ENCODE peak calls at places on chromosomes 11 and 22, in six cellular contexts. G is T-helper 1 cell; W is iris pigment epithelial cell; F is posterior vena cava; E is DMS153; C is activated CD4-positive, alpha-beta T cell treated with anti-CD3 and anti-CD28 coated beads, Interleukin-2, amount 10 ng/mL, durations not matched to agents 7 days and 5 days. O is an unnamed sample.

GRCh38 chr22:26004477-26004876 is 164.8 kb upstream of the SEZ6L start:
- DNase-seq in G (no peak), W (no peak), F (no peak), E (no peak), C (no peak), O (no peak)

GRCh38 chr11:123159146-123159857 is 35.7 kb downstream of the CLMP start:
- DNase-seq in G (no peak), W (peak), F (no peak), E (no peak), C (no peak), O (no peak)

GRCh38 chr11:96263361-96263763 is 79.6 kb downstream of the MAML2 start:
- DNase-seq in G (no peak), W (peak), F (no peak), E (no peak), C (no peak), O (peak)

GRCh38 chr11:69644962-69645675 is 4.2 kb downstream of the CCND1 start:
- DNase-seq in G (no peak), W (no peak), F (peak), E (no peak), C (no peak), O (no peak)

GRCh38 chr11:113663567-113663966 is 42.5 kb downstream of the TMPRSS5 start:
- DNase-seq in G (no peak), W (peak), F (no peak), E (no peak), C (no peak), O (no peak)

GRCh38 chr22:22075382-22076163 is 93.0 kb upstream of the TOP3B start:
- DNase-seq in G (no peak), W (no peak), F (no peak), E (no peak), C (no peak), O (no peak)

GRCh38 chr11:94469416-94469815 is 24.2 kb downstream of the MRE11 start:
- DNase-seq in G (peak), W (no peak), F (no peak), E (no peak), C (no peak), O (no peak)

GRCh38 chr11:47216141-47216798 is 1.5 kb downstream of the DDB2 start:
- DNase-seq in G (peak), W (peak), F (no peak), E (peak), C (peak), O (peak)

GRCh38 chr11:19419813-19420212 is 179.1 kb upstream of the E2F8 start:
- DNase-seq in G (no peak), W (peak), F (no peak), E (no peak), C (no peak), O (no peak)

GRCh38 chr22:19879996-19880785 is 25.5 kb upstream of the GNB1L start:
- DNase-seq in G (no peak), W (no peak), F (peak), E (no peak), C (no peak), O (no peak)

GRCh38 chr22:26956346-26956745 is 299.0 kb downstream of the MIAT start:
- DNase-seq in G (no peak), W (no peak), F (no peak), E (peak), C (no peak), O (no peak)

GRCh38 chr22:42906605-42907338 is 49.7 kb upstream of the ARFGAP3 start:
- DNase-seq in G (no peak), W (no peak), F (peak), E (no peak), C (no peak), O (peak)

GRCh38 chr11:88507771-88508557 is 170.4 kb upstream of the CTSC start:
- DNase-seq in G (no peak), W (no peak), F (no peak), E (no peak), C (no peak), O (peak)

GRCh38 chr11:85745626-85746025 is 59.6 kb upstream of the CCDC89 start:
- DNase-seq in G (no peak), W (no peak), F (no peak), E (no peak), C (no peak), O (no peak)

GRCh38 chr11:69229521-69229920 is 64.4 kb upstream of the MYEOV start:
- DNase-seq in G (no peak), W (no peak), F (peak), E (no peak), C (no peak), O (no peak)

GRCh38 chr11:724063-724732 is 18.2 kb downstream of the EPS8L2 start:
- DNase-seq in G (no peak), W (no peak), F (no peak), E (no peak), C (no peak), O (no peak)

GRCh38 chr11:64742940-64743590 is 877 bp downstream of the RASGRP2 start:
- DNase-seq in G (peak), W (peak), F (peak), E (no peak), C (peak), O (peak)

GRCh38 chr11:12008790-12009616 is 577 bp upstream of the DKK3 start:
- DNase-seq in G (no peak), W (peak), F (no peak), E (no peak), C (no peak), O (peak)

GRCh38 chr11:45079943-45080719 is 66.3 kb upstream of the PRDM11 start:
- DNase-seq in G (peak), W (no peak), F (no peak), E (no peak), C (peak), O (no peak)

GRCh38 chr11:78798567-78799170 is 224.0 kb upstream of the NARS2 start:
- DNase-seq in G (peak), W (peak), F (peak), E (no peak), C (peak), O (peak)

GRCh38 chr11:2380807-2381350 is 3.8 kb downstream of the CD81 start:
- DNase-seq in G (no peak), W (no peak), F (peak), E (no peak), C (no peak), O (peak)

GRCh38 chr22:38462960-38463784 is 4.7 kb upstream of the KDELR3 start:
- DNase-seq in G (no peak), W (peak), F (peak), E (no peak), C (no peak), O (no peak)

GRCh38 chr11:133552938-133553337 is 20.6 kb upstream of the OPCML start:
- DNase-seq in G (no peak), W (no peak), F (no peak), E (no peak), C (no peak), O (no peak)

GRCh38 chr22:23104109-23104971 is 34.0 kb downstream of the GNAZ start:
- DNase-seq in G (no peak), W (no peak), F (no peak), E (no peak), C (no peak), O (no peak)

O was measured in endothelial cell of umbilical vein.